ENCODE peak calls at places on chromosomes 12 and 14, in nine cellular contexts. M, X, T, N, G, Z, O, A and S are unnamed samples.

GRCh38 chr12:8823565-8824300 is 1.3 kb downstream of the A2ML1 start:
- DNase-seq in M (no peak), O (no peak), G (peak; percentile 33), X (no peak), Z (no peak), T (no peak), N (no peak), A (peak; percentile 12), S (peak; percentile 15)

GRCh38 chr12:31227401-31227981 is 98.5 kb downstream of the SINHCAF start:
- DNase-seq in X (no peak), O (peak; percentile 32), M (no peak), G (no peak), Z (no peak), N (no peak), A (no peak), T (no peak), S (peak; percentile 63)

GRCh38 chr12:1463073-1463905 is 131.1 kb downstream of the FBXL14 start:
- DNase-seq in A (no peak), T (no peak), X (no peak), N (no peak), G (no peak), M (no peak), O (no peak), Z (no peak), S (no peak)

GRCh38 chr12:32454866-32455265 is 55.5 kb downstream of the FGD4 start:
- DNase-seq in T (no peak), X (no peak), Z (no peak), M (no peak), G (no peak), O (no peak), N (no peak), A (no peak), S (no peak)

GRCh38 chr14:41604793-41605534 is 1.7 kb upstream of the LRFN5 start:
- DNase-seq in G (peak; percentile 21), X (no peak), T (no peak), M (no peak), A (peak; percentile 86), O (no peak), N (no peak), Z (no peak), S (peak; percentile 41)

GRCh38 chr14:36271939-36272907 is 48.2 kb downstream of the MBIP start:
- DNase-seq in G (no peak), A (peak; percentile 5), T (no peak), N (no peak), X (peak; percentile 15), M (no peak), Z (no peak), O (no peak), S (no peak)

GRCh38 chr12:67579662-67580003 is 68.9 kb upstream of the DYRK2 start:
- DNase-seq in T (no peak), Z (no peak), N (no peak), O (no peak), G (no peak), M (no peak), X (no peak), A (no peak), S (no peak)

GRCh38 chr14:51666070-51666469 is 14.4 kb downstream of the FRMD6 start:
- DNase-seq in X (no peak), G (no peak), N (no peak), A (no peak), T (no peak), Z (no peak), M (no peak), O (no peak), S (no peak)

GRCh38 chr12:1632702-1633101 is 3.7 kb downstream of the WNT5B start:
- DNase-seq in O (no peak), X (no peak), T (no peak), Z (no peak), G (no peak), A (no peak), M (no peak), N (no peak), S (no peak)

GRCh38 chr14:54686219-54686870 is 119.4 kb downstream of the SAMD4A start:
- DNase-seq in X (no peak), T (peak; percentile 78), A (peak; percentile 91), Z (no peak), N (no peak), G (peak; percentile 80), O (peak; percentile 70), M (peak; percentile 50), S (no peak)

GRCh38 chr12:108572166-108572790 is 9.9 kb downstream of the ISCU start:
- DNase-seq in M (no peak), X (no peak), O (peak; percentile 1), T (peak; percentile 27), Z (no peak), G (no peak), A (no peak), N (no peak), S (no peak)
- TF ChIP-seq POLR2A in M (no peak), X (no peak), O (no peak), T (no peak), Z (no peak), G (no peak), A (no peak), N (no peak), S (no peak)

DNA sequence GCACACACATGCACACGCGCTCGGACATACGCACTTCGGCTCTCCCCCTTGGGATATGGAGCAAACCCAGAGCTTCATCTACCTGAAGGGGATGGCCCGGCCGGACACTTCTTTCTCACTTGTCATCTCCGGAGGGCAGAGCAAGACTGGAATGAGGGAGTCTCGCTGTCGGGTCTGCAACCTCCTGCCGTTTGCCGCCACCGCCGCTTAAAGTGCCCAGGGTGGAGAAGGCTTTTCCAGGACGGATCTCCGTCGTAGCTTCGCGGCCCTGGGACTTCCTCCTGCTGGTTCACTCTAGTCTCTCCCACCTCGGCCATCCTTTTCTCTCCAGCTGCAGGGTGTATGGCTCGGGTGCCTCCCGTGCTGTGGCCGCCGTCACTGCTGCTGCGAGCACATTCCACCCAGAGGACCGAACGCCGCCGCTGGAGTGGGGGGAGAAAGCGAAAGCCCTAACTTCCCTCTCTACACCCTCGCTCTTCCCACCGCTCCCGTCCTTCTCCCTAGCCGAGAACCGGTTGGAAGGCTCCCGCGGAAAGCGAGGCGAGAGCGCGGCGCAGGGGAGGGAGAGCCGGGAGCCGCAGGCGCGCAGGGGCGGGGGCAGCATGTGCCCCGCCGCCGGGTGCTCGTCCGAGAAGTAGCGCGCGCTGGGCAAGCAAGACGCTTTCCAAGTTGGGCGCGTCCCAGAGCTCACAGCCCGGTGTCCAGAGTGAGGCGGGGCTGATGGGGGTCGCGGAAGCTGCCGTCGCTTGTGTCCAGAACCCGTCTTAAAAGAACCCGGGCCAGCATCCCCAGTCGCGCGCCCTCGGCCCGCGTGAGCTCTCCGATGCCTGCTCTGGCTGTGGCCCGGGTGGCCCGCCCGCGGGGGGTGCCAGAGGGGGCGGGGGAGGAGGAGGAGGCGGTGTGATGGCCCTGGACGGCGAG is at the start of gene TRHDE:
- DNase-seq in A (peak; percentile 60), N (no peak), X (peak; percentile 7), M (no peak), T (peak; percentile 59), O (no peak), G (peak; percentile 30), Z (no peak), S (peak; percentile 75)
- H3K27ac ChIP-seq in A (peak within 1 kb of the TSS; percentile 99), N (peak within 1 kb of the TSS; percentile 29), X (no peak within 1 kb of the TSS), M (no peak within 1 kb of the TSS), T (no peak within 1 kb of the TSS), O (no peak within 1 kb of the TSS), G (peak within 1 kb of the TSS; percentile 77), Z (peak within 1 kb of the TSS; percentile 72), S (peak within 1 kb of the TSS; percentile 95)

GRCh38 chr12:111428081-111428727 is 22.5 kb downstream of the SH2B3 start:
- DNase-seq in M (no peak), A (no peak), T (no peak), N (no peak), X (no peak), Z (no peak), O (no peak), G (no peak), S (no peak)

GRCh38 chr12:111430418-111431353 is 25.0 kb downstream of the SH2B3 start:
- DNase-seq in O (no peak), Z (no peak), T (no peak), G (no peak), N (no peak), M (no peak), A (no peak), X (no peak), S (no peak)

GRCh38 chr12:111428728-111429175 is 23.0 kb downstream of the SH2B3 start:
- DNase-seq in O (no peak), A (no peak), T (no peak), G (no peak), Z (no peak), N (no peak), X (peak; percentile 70), M (no peak), S (no peak)

GRCh38 chr12:111431772-111432171 is 26.0 kb downstream of the SH2B3 start:
- DNase-seq in N (no peak), G (no peak), M (no peak), T (no peak), O (no peak), A (no peak), X (no peak), Z (no peak), S (no peak)

GRCh38 chr12:111429760-111430417 is 24.2 kb downstream of the SH2B3 start:
- DNase-seq in N (no peak), A (no peak), T (no peak), O (no peak), X (no peak), M (no peak), Z (no peak), G (no peak), S (no peak)
- TF ChIP-seq POLR2A in N (no peak), A (no peak), T (no peak), O (no peak), X (no peak), M (no peak), Z (no peak), G (no peak), S (no peak)

DNA sequence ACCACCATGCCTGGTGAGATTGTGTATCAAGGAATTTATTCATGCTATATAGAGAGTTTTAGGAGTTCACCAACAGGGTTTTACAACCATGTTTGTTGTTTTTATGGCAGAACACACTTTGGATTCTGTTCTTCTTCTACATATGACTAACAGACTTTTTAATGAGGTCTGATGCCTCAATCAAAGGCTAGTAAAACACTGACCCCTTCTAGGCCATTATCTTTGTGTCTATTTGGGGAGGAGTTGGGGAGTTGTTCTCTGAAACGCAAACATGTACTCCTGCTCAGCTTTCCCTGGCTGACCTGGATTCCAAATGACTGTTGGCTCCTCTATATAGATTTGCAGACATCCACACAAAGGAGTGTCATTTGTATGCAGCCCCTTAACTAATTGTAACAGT is 416.9 kb downstream of the RAD51B start:
- DNase-seq in A (no peak), X (no peak), Z (no peak), O (no peak), N (no peak), T (no peak), G (peak; percentile 60), M (no peak), S (no peak)
- H3K27ac ChIP-seq in A (peak overlapping the region; percentile 18), X (peak overlapping the region; percentile 87), Z (peak overlapping the region; percentile 64), O (peak overlapping the region; percentile 11), N (peak overlapping the region; percentile 76), T (peak overlapping the region; percentile 44), G (peak overlapping the region; percentile 90), M (peak overlapping the region; percentile 21), S (no peak overlapping the region)

GRCh38 chr12:29148065-29148957 is 767 bp upstream of the FAR2 start:
- DNase-seq in A (no peak), Z (no peak), O (peak; percentile 28), G (peak; percentile 52), M (no peak), T (peak; percentile 80), N (peak; percentile 18), X (peak; percentile 71), S (no peak)
- TF ChIP-seq POLR2A in A (no peak), Z (no peak), O (no peak), G (no peak), M (no peak), T (no peak), N (no peak), X (no peak), S (no peak)